ENCODE peak calls at places on chromosomes 5 and 9, in eight cellular contexts. One of them, this sample, is unnamed. For H3K27me3 and H3K4me1, the result is how much of the 10 kb centered on the place peaks cover.

GRCh38 chr9:91334053-91334452 is 27.7 kb downstream of the AUH start:
- DNase-seq in upper lobe of right lung: no peak
- DNase-seq in PC-3: no peak
- DNase-seq in GM23338: no peak
- DNase-seq in astrocyte: peak
- DNase-seq in Peyer's patch: no peak
- DNase-seq in CD8-positive, alpha-beta T cell: no peak
- DNase-seq in suprapubic skin: no peak
- DNase-seq in this sample: no peak

GRCh38 chr5:127844631-127845030 is 141.4 kb downstream of the CCDC192 start:
- DNase-seq in CD8-positive, alpha-beta T cell: peak
- DNase-seq in GM23338: peak
- DNase-seq in Peyer's patch: no peak
- DNase-seq in PC-3: no peak
- DNase-seq in astrocyte: no peak
- DNase-seq in suprapubic skin: peak
- DNase-seq in upper lobe of right lung: no peak
- DNase-seq in this sample: no peak

GRCh38 chr5:42767491-42768105 is 11.0 kb downstream of the CCDC152 start:
- DNase-seq in GM23338: peak
- DNase-seq in CD8-positive, alpha-beta T cell: no peak
- DNase-seq in PC-3: peak
- DNase-seq in astrocyte: no peak
- DNase-seq in suprapubic skin: no peak
- DNase-seq in upper lobe of right lung: no peak
- DNase-seq in Peyer's patch: no peak
- DNase-seq in this sample: no peak

GRCh38 chr5:10599828-10600227 is 36.0 kb downstream of the ANKRD33B start:
- DNase-seq in Peyer's patch: no peak
- DNase-seq in CD8-positive, alpha-beta T cell: no peak
- DNase-seq in astrocyte: peak
- DNase-seq in GM23338: no peak
- DNase-seq in upper lobe of right lung: no peak
- DNase-seq in suprapubic skin: no peak
- DNase-seq in PC-3: peak
- DNase-seq in this sample: no peak

GRCh38 chr9:95383845-95384244 is 66.3 kb upstream of the FANCC start:
- DNase-seq in Peyer's patch: no peak
- DNase-seq in suprapubic skin: no peak
- DNase-seq in astrocyte: no peak
- DNase-seq in CD8-positive, alpha-beta T cell: no peak
- DNase-seq in upper lobe of right lung: no peak
- DNase-seq in GM23338: no peak
- DNase-seq in PC-3: no peak
- DNase-seq in this sample: no peak

GRCh38 chr5:124655943-124656459 is 90.4 kb downstream of the ZNF608 start:
- DNase-seq in upper lobe of right lung: no peak
- DNase-seq in GM23338: no peak
- DNase-seq in Peyer's patch: peak
- DNase-seq in suprapubic skin: no peak
- DNase-seq in PC-3: peak
- DNase-seq in astrocyte: peak
- DNase-seq in CD8-positive, alpha-beta T cell: no peak
- DNase-seq in this sample: no peak

GRCh38 chr9:37859043-37859442 is 44.9 kb downstream of the SLC25A51 start:
- DNase-seq in suprapubic skin: no peak
- DNase-seq in GM23338: no peak
- DNase-seq in astrocyte: no peak
- DNase-seq in Peyer's patch: no peak
- DNase-seq in upper lobe of right lung: no peak
- DNase-seq in CD8-positive, alpha-beta T cell: no peak
- DNase-seq in PC-3: peak
- DNase-seq in this sample: no peak

GRCh38 chr9:95193067-95193466 is 124.4 kb downstream of the FANCC start:
- DNase-seq in GM23338: peak
- DNase-seq in Peyer's patch: no peak
- DNase-seq in CD8-positive, alpha-beta T cell: no peak
- DNase-seq in PC-3: no peak
- DNase-seq in astrocyte: no peak
- DNase-seq in suprapubic skin: no peak
- DNase-seq in upper lobe of right lung: no peak
- DNase-seq in this sample: no peak

GRCh38 chr5:172640822-172641358 is at the start of gene NEURL1B:
- DNase-seq in PC-3: peak
- DNase-seq in upper lobe of right lung: peak
- DNase-seq in Peyer's patch: peak
- DNase-seq in astrocyte: peak
- DNase-seq in CD8-positive, alpha-beta T cell: no peak
- DNase-seq in suprapubic skin: no peak
- DNase-seq in GM23338: peak
- DNase-seq in this sample: peak

GRCh38 chr5:152246401-152246800 is 158.7 kb downstream of the NMUR2 start:
- DNase-seq in PC-3: peak
- DNase-seq in suprapubic skin: no peak
- DNase-seq in CD8-positive, alpha-beta T cell: no peak
- DNase-seq in GM23338: peak
- DNase-seq in upper lobe of right lung: no peak
- DNase-seq in Peyer's patch: no peak
- DNase-seq in astrocyte: peak
- DNase-seq in this sample: no peak

GRCh38 chr9:15717290-15717689 is 164.4 kb downstream of the CCDC171 start:
- DNase-seq in CD8-positive, alpha-beta T cell: no peak
- DNase-seq in Peyer's patch: no peak
- DNase-seq in upper lobe of right lung: no peak
- DNase-seq in astrocyte: no peak
- DNase-seq in GM23338: peak
- DNase-seq in PC-3: no peak
- DNase-seq in suprapubic skin: no peak
- DNase-seq in this sample: no peak

GRCh38 chr9:37031902-37032301 is 2.2 kb downstream of the PAX5 start:
- DNase-seq in GM23338: peak
- DNase-seq in suprapubic skin: no peak
- DNase-seq in Peyer's patch: no peak
- DNase-seq in astrocyte: no peak
- DNase-seq in PC-3: no peak
- DNase-seq in CD8-positive, alpha-beta T cell: no peak
- DNase-seq in upper lobe of right lung: no peak
- DNase-seq in this sample: no peak

GRCh38 chr9:75039804-75040203 is 11.7 kb upstream of the CARNMT1 start:
- DNase-seq in PC-3: no peak
- DNase-seq in CD8-positive, alpha-beta T cell: no peak
- DNase-seq in astrocyte: no peak
- DNase-seq in GM23338: no peak
- DNase-seq in upper lobe of right lung: no peak
- DNase-seq in suprapubic skin: no peak
- DNase-seq in Peyer's patch: no peak
- DNase-seq in this sample: no peak

GRCh38 chr5:176776141-176776865 is 34.1 kb upstream of the UNC5A start:
- DNase-seq in astrocyte: no peak
- DNase-seq in suprapubic skin: peak
- DNase-seq in PC-3: no peak
- DNase-seq in GM23338: no peak
- DNase-seq in upper lobe of right lung: peak
- DNase-seq in Peyer's patch: peak
- DNase-seq in CD8-positive, alpha-beta T cell: no peak
- DNase-seq in this sample: no peak

GRCh38 chr9:134695144-134695543 is 53.5 kb downstream of the COL5A1 start:
- DNase-seq in astrocyte: no peak
- DNase-seq in GM23338: no peak
- DNase-seq in suprapubic skin: no peak
- DNase-seq in Peyer's patch: no peak
- DNase-seq in upper lobe of right lung: no peak
- DNase-seq in CD8-positive, alpha-beta T cell: no peak
- DNase-seq in PC-3: no peak
- DNase-seq in this sample: no peak

GRCh38 chr9:134693011-134693410 is 51.4 kb downstream of the COL5A1 start:
- DNase-seq in suprapubic skin: no peak
- DNase-seq in astrocyte: no peak
- DNase-seq in PC-3: no peak
- DNase-seq in CD8-positive, alpha-beta T cell: no peak
- DNase-seq in GM23338: no peak
- DNase-seq in upper lobe of right lung: no peak
- DNase-seq in Peyer's patch: no peak
- DNase-seq in this sample: no peak

GRCh38 chr9:134694714-134695113 is 53.1 kb downstream of the COL5A1 start:
- DNase-seq in Peyer's patch: no peak
- DNase-seq in PC-3: no peak
- DNase-seq in astrocyte: no peak
- DNase-seq in CD8-positive, alpha-beta T cell: no peak
- DNase-seq in suprapubic skin: no peak
- DNase-seq in GM23338: no peak
- DNase-seq in upper lobe of right lung: no peak
- DNase-seq in this sample: peak

GRCh38 chr9:134693641-134694367 is 52.2 kb downstream of the COL5A1 start:
- DNase-seq in PC-3: no peak
- DNase-seq in upper lobe of right lung: no peak
- DNase-seq in CD8-positive, alpha-beta T cell: no peak
- DNase-seq in GM23338: no peak
- DNase-seq in astrocyte: no peak
- DNase-seq in Peyer's patch: no peak
- DNase-seq in suprapubic skin: no peak
- DNase-seq in this sample: peak

DNA sequence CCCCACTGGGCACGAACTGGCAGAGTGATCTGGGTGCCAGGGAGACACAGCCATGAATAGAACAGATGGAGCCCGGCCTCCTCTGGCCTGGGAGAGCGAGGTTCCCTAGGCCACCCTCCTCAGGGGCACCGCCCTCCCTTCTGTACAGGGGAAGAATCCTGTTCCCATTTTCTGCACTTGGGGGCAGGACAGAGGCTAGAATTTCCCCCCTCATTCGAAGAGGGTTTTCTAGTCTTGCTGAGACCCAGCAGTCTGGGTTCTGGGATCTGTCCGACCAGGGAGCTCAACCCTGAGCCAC is 52.7 kb downstream of the COL5A1 start:
- DNase-seq in GM23338: no peak
- DNase-seq in suprapubic skin: no peak
- DNase-seq in upper lobe of right lung: no peak
- DNase-seq in CD8-positive, alpha-beta T cell: no peak
- DNase-seq in Peyer's patch: no peak
- DNase-seq in PC-3: no peak
- DNase-seq in astrocyte: no peak
- DNase-seq in this sample: no peak
- H3K27me3 ChIP-seq in GM23338: under half
- H3K27me3 ChIP-seq in suprapubic skin: under half
- H3K27me3 ChIP-seq in upper lobe of right lung: under half
- H3K27me3 ChIP-seq in CD8-positive, alpha-beta T cell: under half
- H3K27me3 ChIP-seq in Peyer's patch: under half
- H3K27me3 ChIP-seq in PC-3: under half
- H3K27me3 ChIP-seq in astrocyte: under half
- H3K27me3 ChIP-seq in this sample: under half

DNA sequence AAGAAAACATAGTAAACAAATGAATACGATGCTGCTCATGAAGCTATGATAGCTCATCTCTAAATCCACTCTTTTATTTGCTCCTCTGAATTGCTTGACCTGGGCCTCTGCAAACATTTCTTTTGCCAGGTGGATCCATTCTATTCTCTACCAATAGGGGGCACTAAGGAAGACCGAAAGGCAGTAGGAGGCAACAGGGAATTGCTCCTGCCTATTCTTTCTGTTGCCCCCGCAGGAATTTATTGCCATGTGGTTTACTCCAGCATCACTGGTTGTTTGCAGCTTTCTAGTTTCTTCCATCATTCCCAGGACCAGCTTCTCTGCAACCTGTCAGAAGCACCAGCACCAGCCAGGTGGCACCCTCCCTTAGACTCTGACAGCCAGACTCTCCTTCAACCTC is 5.3 kb downstream of the GAPT start:
- DNase-seq in astrocyte: no peak
- DNase-seq in upper lobe of right lung: no peak
- DNase-seq in PC-3: no peak
- DNase-seq in Peyer's patch: no peak
- DNase-seq in CD8-positive, alpha-beta T cell: no peak
- DNase-seq in GM23338: peak
- DNase-seq in suprapubic skin: no peak
- DNase-seq in this sample: no peak
- H3K4me1 ChIP-seq in astrocyte: under half
- H3K4me1 ChIP-seq in upper lobe of right lung: under half
- H3K4me1 ChIP-seq in PC-3: under half
- H3K4me1 ChIP-seq in Peyer's patch: under half
- H3K4me1 ChIP-seq in CD8-positive, alpha-beta T cell: under half
- H3K4me1 ChIP-seq in GM23338: under half
- H3K4me1 ChIP-seq in suprapubic skin: under half
- H3K4me1 ChIP-seq in this sample: under half

GRCh38 chr5:34563951-34564705 is 92.0 kb upstream of the RAI14 start:
- DNase-seq in suprapubic skin: no peak
- DNase-seq in GM23338: no peak
- DNase-seq in Peyer's patch: no peak
- DNase-seq in upper lobe of right lung: no peak
- DNase-seq in astrocyte: peak
- DNase-seq in PC-3: peak
- DNase-seq in CD8-positive, alpha-beta T cell: no peak
- DNase-seq in this sample: no peak
- H3K4me3 ChIP-seq in suprapubic skin: no peak
- H3K4me3 ChIP-seq in GM23338: no peak
- H3K4me3 ChIP-seq in Peyer's patch: no peak
- H3K4me3 ChIP-seq in upper lobe of right lung: no peak
- H3K4me3 ChIP-seq in astrocyte: no peak
- H3K4me3 ChIP-seq in PC-3: no peak
- H3K4me3 ChIP-seq in CD8-positive, alpha-beta T cell: no peak
- H3K4me3 ChIP-seq in this sample: no peak

GRCh38 chr5:582936-583635 is 29.1 kb upstream of the CEP72 start:
- DNase-seq in astrocyte: no peak
- DNase-seq in Peyer's patch: no peak
- DNase-seq in suprapubic skin: peak
- DNase-seq in PC-3: no peak
- DNase-seq in CD8-positive, alpha-beta T cell: no peak
- DNase-seq in GM23338: no peak
- DNase-seq in upper lobe of right lung: peak
- DNase-seq in this sample: no peak

GRCh38 chr5:584846-585245 is 27.3 kb upstream of the CEP72 start:
- DNase-seq in PC-3: no peak
- DNase-seq in GM23338: no peak
- DNase-seq in CD8-positive, alpha-beta T cell: no peak
- DNase-seq in Peyer's patch: no peak
- DNase-seq in suprapubic skin: peak
- DNase-seq in astrocyte: no peak
- DNase-seq in upper lobe of right lung: peak
- DNase-seq in this sample: no peak

GRCh38 chr5:585556-585955 is 26.6 kb upstream of the CEP72 start:
- DNase-seq in upper lobe of right lung: peak
- DNase-seq in PC-3: no peak
- DNase-seq in Peyer's patch: no peak
- DNase-seq in suprapubic skin: peak
- DNase-seq in astrocyte: no peak
- DNase-seq in GM23338: no peak
- DNase-seq in CD8-positive, alpha-beta T cell: no peak
- DNase-seq in this sample: no peak

GRCh38 chr5:581941-582340 is 30.2 kb upstream of the CEP72 start:
- DNase-seq in upper lobe of right lung: no peak
- DNase-seq in suprapubic skin: peak
- DNase-seq in CD8-positive, alpha-beta T cell: no peak
- DNase-seq in astrocyte: no peak
- DNase-seq in GM23338: no peak
- DNase-seq in PC-3: no peak
- DNase-seq in Peyer's patch: no peak
- DNase-seq in this sample: no peak

DNA sequence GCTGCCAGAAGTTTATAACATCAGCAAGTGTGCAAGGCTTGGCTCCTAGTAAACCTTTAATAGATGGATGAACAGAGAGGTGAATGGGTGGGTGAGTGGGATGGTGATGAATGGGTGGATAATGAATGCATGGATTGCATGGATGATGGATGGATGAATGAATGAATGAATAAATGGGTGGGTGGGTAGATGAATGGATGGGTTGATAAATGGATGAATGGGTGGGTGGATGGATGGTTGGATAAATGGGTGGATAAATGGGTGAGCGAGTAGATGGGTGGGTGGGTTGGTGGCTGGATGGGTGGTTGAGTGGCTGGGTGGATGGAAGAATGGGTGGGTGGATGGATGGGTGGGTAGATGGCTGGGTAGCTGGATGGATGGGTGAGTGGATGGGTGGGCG is 28.5 kb upstream of the CEP72 start:
- DNase-seq in suprapubic skin: no peak
- DNase-seq in astrocyte: no peak
- DNase-seq in PC-3: no peak
- DNase-seq in CD8-positive, alpha-beta T cell: no peak
- DNase-seq in GM23338: no peak
- DNase-seq in upper lobe of right lung: peak
- DNase-seq in Peyer's patch: no peak
- DNase-seq in this sample: no peak
- H3K27me3 ChIP-seq in suprapubic skin: half or more
- H3K27me3 ChIP-seq in astrocyte: under half
- H3K27me3 ChIP-seq in PC-3: under half
- H3K27me3 ChIP-seq in CD8-positive, alpha-beta T cell: under half
- H3K27me3 ChIP-seq in GM23338: under half
- H3K27me3 ChIP-seq in upper lobe of right lung: under half
- H3K27me3 ChIP-seq in Peyer's patch: under half
- H3K27me3 ChIP-seq in this sample: under half